ENCODE peak calls at places on chromosomes 7 and 10, in seven cellular contexts. L, F, S, Y, I, N and G are unnamed samples.
A peak's percentile ranks its signal among the peaks of the same experiment; 100 is the strongest.

GRCh38 chr10:2885956-2886296 is 181.4 kb upstream of the PFKP start:
- DNase-seq in L (no peak), F (no peak), S (no peak), Y (no peak), I (no peak), N (no peak), G (no peak)

GRCh38 chr7:34041716-34042115 is 136.4 kb downstream of the BMPER start:
- DNase-seq in L (no peak), F (no peak), S (peak; percentile 69), Y (no peak), I (no peak), N (no peak), G (no peak)

GRCh38 chr10:130020651-130021372 is 56.7 kb upstream of the EBF3 start:
- DNase-seq in L (no peak), F (no peak), S (no peak), Y (no peak), I (no peak), N (peak; percentile 19), G (no peak)

GRCh38 chr10:101291254-101292193 is 62.3 kb upstream of the LBX1 start:
- DNase-seq in L (peak; percentile 30), F (peak; percentile 32), S (no peak), Y (peak; percentile 59), I (peak; percentile 40), N (peak; percentile 92), G (peak; percentile 63)

GRCh38 chr10:59391060-59391459 is 28.7 kb upstream of the FAM13C start:
- DNase-seq in L (no peak), F (no peak), S (no peak), Y (no peak), I (no peak), N (no peak), G (no peak)

GRCh38 chr10:62681211-62681940 is 123.1 kb upstream of the ADO start:
- DNase-seq in L (peak; percentile 36), F (no peak), S (peak; percentile 58), Y (peak; percentile 53), I (peak; percentile 29), N (peak; percentile 42), G (no peak)

GRCh38 chr7:91659096-91659495 is 221.4 kb downstream of the MTERF1 start:
- DNase-seq in L (no peak), F (no peak), S (peak; percentile 24), Y (no peak), I (no peak), N (no peak), G (no peak)

GRCh38 chr10:3774814-3775670 is 10.0 kb downstream of the KLF6 start:
- DNase-seq in L (no peak), F (peak; percentile 63), S (peak; percentile 95), Y (no peak), I (no peak), N (no peak), G (no peak)

GRCh38 chr10:31599626-31600504 is 280.8 kb downstream of the ZEB1 start:
- DNase-seq in L (no peak), F (no peak), S (no peak), Y (no peak), I (no peak), N (no peak), G (no peak)

GRCh38 chr10:43124574-43125273 is 13.5 kb upstream of the CSGALNACT2 start:
- DNase-seq in L (no peak), F (no peak), S (no peak), Y (no peak), I (peak; percentile 23), N (no peak), G (no peak)

GRCh38 chr7:25982684-25983083 is 169.3 kb upstream of the NFE2L3 start:
- DNase-seq in L (no peak), F (no peak), S (no peak), Y (no peak), I (no peak), N (no peak), G (no peak)

GRCh38 chr7:124030964-124031363 is 1.9 kb downstream of the TMEM229A start:
- DNase-seq in L (no peak), F (no peak), S (no peak), Y (no peak), I (no peak), N (no peak), G (no peak)

GRCh38 chr7:128168667-128169210 is 72.3 kb upstream of the LEP start:
- DNase-seq in L (no peak), F (no peak), S (peak; percentile 15), Y (no peak), I (no peak), N (peak; percentile 87), G (peak; percentile 33)

GRCh38 chr7:156827587-156828203 is 65.3 kb downstream of the LMBR1 start:
- DNase-seq in L (no peak), F (no peak), S (peak; percentile 16), Y (no peak), I (no peak), N (peak; percentile 32), G (no peak)

GRCh38 chr7:142519077-142519789 is 230.0 kb upstream of the PRSS1 start:
- DNase-seq in L (no peak), F (no peak), S (no peak), Y (no peak), I (no peak), N (no peak), G (no peak)

GRCh38 chr10:122044713-122045112 is 55.8 kb downstream of the TACC2 start:
- DNase-seq in L (no peak), F (peak; percentile 36), S (peak; percentile 17), Y (no peak), I (no peak), N (peak; percentile 20), G (no peak)

GRCh38 chr10:47268696-47269095 is 31.3 kb upstream of the GDF10 start:
- DNase-seq in L (no peak), F (no peak), S (no peak), Y (no peak), I (no peak), N (no peak), G (no peak)

GRCh38 chr7:152435384-152436278 is at the start of gene KMT2C:
- DNase-seq in L (no peak), F (peak; percentile 48), S (peak; percentile 53), Y (peak; percentile 75), I (peak; percentile 60), N (peak; percentile 85), G (peak; percentile 58)

GRCh38 chr7:36262706-36263484 is 109.8 kb downstream of the EEPD1 start:
- DNase-seq in L (no peak), F (no peak), S (no peak), Y (no peak), I (no peak), N (no peak), G (no peak)

GRCh38 chr7:36262286-36262685 is 109.2 kb downstream of the EEPD1 start:
- DNase-seq in L (no peak), F (no peak), S (no peak), Y (no peak), I (no peak), N (no peak), G (no peak)

GRCh38 chr7:36260481-36260880 is 107.4 kb downstream of the EEPD1 start:
- DNase-seq in L (no peak), F (no peak), S (no peak), Y (no peak), I (no peak), N (no peak), G (no peak)

GRCh38 chr7:36264123-36264916 is 111.3 kb downstream of the EEPD1 start:
- DNase-seq in L (no peak), F (peak; percentile 51), S (no peak), Y (peak; percentile 71), I (no peak), N (no peak), G (no peak)

GRCh38 chr7:36261019-36261754 is 108.1 kb downstream of the EEPD1 start:
- DNase-seq in L (no peak), F (no peak), S (peak; percentile 57), Y (no peak), I (no peak), N (no peak), G (no peak)
- H3K4me3 ChIP-seq in L (no peak overlapping the region), F (no peak overlapping the region), S (no peak overlapping the region), Y (no peak overlapping the region), I (no peak overlapping the region), N (no peak overlapping the region), G (no peak overlapping the region)

DNA sequence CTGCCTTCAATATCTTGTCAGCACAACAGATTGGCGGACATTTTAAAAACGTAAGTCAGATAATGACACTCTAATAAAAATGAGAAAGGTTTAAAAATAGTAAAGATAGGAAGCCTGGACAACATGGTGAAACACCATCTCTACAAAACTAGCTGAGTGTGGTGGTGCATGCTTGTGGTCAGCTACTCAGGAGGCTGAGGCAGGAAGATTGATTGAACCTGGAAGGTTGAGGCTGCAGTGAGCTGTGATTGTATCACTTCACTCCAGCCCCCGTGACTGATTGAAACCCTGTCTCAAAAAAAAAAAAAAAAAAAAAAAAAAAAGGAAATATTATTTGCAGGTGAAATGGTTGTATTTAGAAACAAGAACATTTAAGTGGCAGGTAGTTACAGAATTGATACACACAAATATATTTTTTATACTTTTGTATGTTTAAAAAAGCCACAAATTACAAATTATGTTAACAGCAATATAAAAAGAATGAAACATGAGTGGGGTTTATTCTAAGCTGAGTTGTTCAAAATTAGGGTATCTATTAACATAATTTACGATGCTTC is 141.9 kb downstream of the ADK start:
- DNase-seq in L (no peak), F (no peak), S (peak; percentile 94), Y (no peak), I (no peak), N (peak; percentile 11), G (no peak)
- H3K27ac ChIP-seq in L (no peak overlapping the region), F (peak overlapping the region; percentile 57), S (peak overlapping the region; percentile 68), Y (no peak overlapping the region), I (no peak overlapping the region), N (peak overlapping the region; percentile 94), G (peak overlapping the region; percentile 65)

DNA sequence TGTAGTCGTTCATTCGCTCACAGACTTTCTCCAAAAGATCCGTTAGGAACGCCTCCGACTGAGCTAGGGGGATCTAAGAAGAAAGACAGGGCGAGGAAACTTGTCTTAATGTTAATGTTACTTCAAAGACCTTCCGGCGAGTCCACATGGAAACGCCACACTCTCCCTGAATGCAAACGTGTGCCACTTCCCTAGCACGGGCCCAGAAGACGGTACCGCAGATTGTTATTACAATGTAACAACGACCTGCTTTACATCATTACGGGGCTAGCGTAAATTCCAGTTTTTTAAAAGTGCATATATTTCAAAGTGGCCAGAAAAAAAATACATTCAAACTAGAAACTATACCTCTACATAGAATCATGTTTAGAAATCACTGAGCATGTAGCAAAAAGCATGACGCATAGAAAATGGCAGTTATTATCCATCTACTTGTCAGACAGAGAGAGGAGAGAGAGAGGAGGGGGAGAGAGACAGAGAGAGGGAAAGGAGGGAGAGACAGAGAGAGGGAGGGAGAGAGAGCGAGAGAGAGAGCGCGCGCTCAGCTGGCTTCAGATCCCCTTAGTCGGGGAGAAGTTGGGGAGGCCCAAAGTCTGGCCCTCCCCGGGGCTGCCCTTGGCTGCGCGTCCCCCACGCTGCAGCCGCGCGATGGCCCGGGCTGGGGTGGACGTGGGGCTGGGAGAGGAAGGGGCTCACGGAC is 37.2 kb downstream of the CNPY1 start:
- DNase-seq in L (no peak), F (no peak), S (no peak), Y (no peak), I (no peak), N (no peak), G (no peak)
- H3K4me3 ChIP-seq in L (no peak overlapping the region), F (no peak overlapping the region), S (no peak overlapping the region), Y (no peak overlapping the region), I (no peak overlapping the region), N (no peak overlapping the region), G (peak overlapping the region; percentile 34)

DNA sequence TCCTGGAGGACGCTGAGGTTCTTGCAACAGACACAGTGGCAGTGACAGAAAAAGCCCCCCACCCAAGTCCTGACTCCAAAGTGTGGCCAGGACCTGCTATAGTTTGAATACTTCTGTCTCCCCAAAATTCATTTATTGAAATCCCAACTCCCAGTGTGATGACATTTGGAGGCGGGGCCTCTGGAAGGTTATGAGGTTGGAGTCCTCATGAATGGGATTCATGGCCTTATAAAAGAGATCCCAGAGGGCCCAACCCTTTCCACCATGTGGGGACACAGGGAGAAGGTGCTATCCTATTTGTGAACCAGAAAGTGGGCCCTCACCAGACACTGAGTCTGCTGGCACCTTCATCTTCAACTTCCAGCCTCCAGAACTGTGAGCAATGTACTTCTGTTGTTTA is 18.3 kb downstream of the ANXA11 start:
- DNase-seq in L (no peak), F (no peak), S (no peak), Y (no peak), I (no peak), N (no peak), G (no peak)
- H3K27ac ChIP-seq in L (no peak overlapping the region), F (no peak overlapping the region), S (no peak overlapping the region), Y (peak overlapping the region; percentile 61), I (peak overlapping the region; percentile 100), N (no peak overlapping the region), G (peak overlapping the region; percentile 84)